ENCODE peak calls at places on chromosomes 6 and 20, in seven cellular contexts. T, U, F, K, H, M and W are unnamed samples.

GRCh38 chr20:4840831-4841230 is 119.1 kb downstream of the PRND start:
- DNase-seq in T (no peak), U (no peak), F (no peak), K (no peak), H (no peak), M (no peak), W (no peak)

GRCh38 chr6:87197547-87197946 is 42.2 kb downstream of the ZNF292 start:
- DNase-seq in T (peak), U (no peak), F (no peak), K (no peak), H (no peak), M (no peak), W (no peak)

GRCh38 chr20:42082611-42083010 is 464.4 kb upstream of the CHD6 start:
- DNase-seq in T (no peak), U (no peak), F (peak), K (peak), H (peak), M (peak), W (no peak)

GRCh38 chr6:84549912-84550311 is 214.5 kb downstream of the TBX18 start:
- DNase-seq in T (no peak), U (no peak), F (peak), K (no peak), H (no peak), M (no peak), W (no peak)

GRCh38 chr20:20010639-20011500 is 6.3 kb upstream of the NAA20 start:
- DNase-seq in T (no peak), U (no peak), F (peak), K (no peak), H (peak), M (no peak), W (no peak)

GRCh38 chr20:1377984-1378742 is 14.7 kb downstream of the FKBP1A start:
- DNase-seq in T (no peak), U (no peak), F (peak), K (no peak), H (no peak), M (no peak), W (no peak)

GRCh38 chr6:157539900-157540752 is 159.1 kb downstream of the ZDHHC14 start:
- DNase-seq in T (no peak), U (no peak), F (no peak), K (no peak), H (no peak), M (no peak), W (no peak)

GRCh38 chr6:149961728-149962425 is 1.9 kb upstream of the ULBP1 start:
- DNase-seq in T (no peak), U (no peak), F (peak), K (peak), H (peak), M (no peak), W (peak)

GRCh38 chr6:81606965-81607381 is 145.5 kb downstream of the TENT5A start:
- DNase-seq in T (no peak), U (no peak), F (peak), K (no peak), H (no peak), M (no peak), W (no peak)

GRCh38 chr6:38185752-38186151 is 366.2 kb downstream of the ZFAND3 start:
- DNase-seq in T (no peak), U (no peak), F (no peak), K (no peak), H (no peak), M (no peak), W (no peak)

GRCh38 chr6:119979862-119980261 is 630.3 kb upstream of the MAN1A1 start:
- DNase-seq in T (no peak), U (no peak), F (peak), K (no peak), H (no peak), M (no peak), W (no peak)

GRCh38 chr20:2984956-2985661 is 58.3 kb upstream of the GNRH2 start:
- DNase-seq in T (no peak), U (no peak), F (peak), K (no peak), H (peak), M (no peak), W (no peak)

GRCh38 chr6:161809991-161810390 is 536.1 kb upstream of the AGPAT4 start:
- DNase-seq in T (no peak), U (no peak), F (no peak), K (no peak), H (no peak), M (no peak), W (no peak)

GRCh38 chr20:33434434-33434833 is 9.1 kb downstream of the SNTA1 start:
- DNase-seq in T (no peak), U (no peak), F (no peak), K (no peak), H (no peak), M (no peak), W (no peak)

GRCh38 chr6:149053848-149054558 is 263.5 kb upstream of the TAB2 start:
- DNase-seq in T (no peak), U (no peak), F (no peak), K (no peak), H (no peak), M (no peak), W (no peak)

GRCh38 chr6:38846361-38846760 is 131.2 kb downstream of the DNAH8 start:
- DNase-seq in T (no peak), U (no peak), F (no peak), K (no peak), H (no peak), M (no peak), W (no peak)

GRCh38 chr6:52317841-52318581 is 33.5 kb upstream of the MCM3 start:
- DNase-seq in T (no peak), U (no peak), F (peak), K (no peak), H (no peak), M (no peak), W (no peak)

GRCh38 chr20:63115651-63116411 is 100.1 kb downstream of the YTHDF1 start:
- DNase-seq in T (no peak), U (no peak), F (no peak), K (no peak), H (no peak), M (no peak), W (no peak)

GRCh38 chr6:25414755-25415154 is 135.6 kb downstream of the CARMIL1 start:
- DNase-seq in T (no peak), U (no peak), F (no peak), K (no peak), H (no peak), M (no peak), W (no peak)

GRCh38 chr20:38810926-38811325 is 5.4 kb downstream of the PPP1R16B start:
- DNase-seq in T (no peak), U (no peak), F (no peak), K (no peak), H (no peak), M (no peak), W (no peak)

GRCh38 chr20:29299811-29300578 is 1957.5 kb upstream of the DEFB115 start:
- DNase-seq in T (no peak), U (no peak), F (no peak), K (no peak), H (no peak), M (no peak), W (no peak)

GRCh38 chr6:140485740-140486467 is 1111.5 kb upstream of the CITED2 start:
- DNase-seq in T (no peak), U (peak), F (peak), K (no peak), H (no peak), M (no peak), W (no peak)

GRCh38 chr6:82057846-82058554 is 189.5 kb downstream of the IBTK start:
- DNase-seq in T (no peak), U (no peak), F (peak), K (peak), H (peak), M (no peak), W (no peak)

GRCh38 chr6:454148-454991 is 62.8 kb downstream of the IRF4 start:
- DNase-seq in T (no peak), U (no peak), F (no peak), K (no peak), H (no peak), M (no peak), W (no peak)

GRCh38 chr6:98634569-98634968 is 199.8 kb upstream of the POU3F2 start:
- DNase-seq in T (no peak), U (no peak), F (no peak), K (no peak), H (no peak), M (no peak), W (no peak)

GRCh38 chr6:34378470-34378869 is 14.0 kb downstream of the NUDT3 start:
- DNase-seq in T (no peak), U (no peak), F (peak), K (no peak), H (no peak), M (no peak), W (no peak)

GRCh38 chr6:39882567-39882953 is 51.7 kb downstream of the MOCS1 start:
- DNase-seq in T (no peak), U (peak), F (peak), K (no peak), H (peak), M (no peak), W (no peak)

GRCh38 chr6:132401941-132402275 is 633 bp upstream of the MOXD1 start:
- DNase-seq in T (no peak), U (no peak), F (peak), K (no peak), H (peak), M (no peak), W (no peak)

GRCh38 chr6:170137911-170138910 is 152.7 kb downstream of the DLL1 start:
- DNase-seq in T (no peak), U (no peak), F (no peak), K (no peak), H (no peak), M (no peak), W (peak)

GRCh38 chr20:3728354-3728753 is 4.1 kb upstream of the HSPA12B start:
- DNase-seq in T (no peak), U (no peak), F (no peak), K (no peak), H (no peak), M (no peak), W (no peak)

GRCh38 chr20:4926531-4927156 is 74.7 kb downstream of the SLC23A2 start:
- DNase-seq in T (no peak), U (no peak), F (no peak), K (no peak), H (no peak), M (no peak), W (no peak)

GRCh38 chr6:52787917-52788316 is 15.7 kb downstream of the GSTA1 start:
- DNase-seq in T (no peak), U (no peak), F (no peak), K (no peak), H (peak), M (no peak), W (no peak)

GRCh38 chr6:148657053-148657452 is 89.8 kb upstream of the UST start:
- DNase-seq in T (no peak), U (peak), F (peak), K (no peak), H (no peak), M (no peak), W (no peak)

GRCh38 chr6:44002591-44003344 is 124.5 kb downstream of the MRPL14 start:
- DNase-seq in T (peak), U (no peak), F (peak), K (peak), H (peak), M (no peak), W (peak)